ENCODE peak calls at places on chromosomes 7 and 10, in six cellular contexts. One of them, this sample, is unnamed.
A peak's percentile ranks its signal among the peaks of the same experiment; 100 is the strongest.

GRCh38 chr10:89283988-89284475 is 17.8 kb upstream of the IFIT2 start:
- DNase-seq in A549: peak; percentile 64
- DNase-seq in H1: no peak
- DNase-seq in GM12878: no peak
- DNase-seq in HepG2: peak; percentile 16
- DNase-seq in K562: no peak
- DNase-seq in this sample: no peak

GRCh38 chr10:133277277-133277992 is 767 bp upstream of the ADAM8 start:
- DNase-seq in A549: no peak
- DNase-seq in H1: no peak
- DNase-seq in GM12878: no peak
- DNase-seq in HepG2: no peak
- DNase-seq in K562: no peak
- DNase-seq in this sample: no peak

GRCh38 chr10:119973261-119973660 is 80.7 kb downstream of the SEC23IP start:
- DNase-seq in A549: no peak
- DNase-seq in H1: no peak
- DNase-seq in GM12878: peak; percentile 2
- DNase-seq in HepG2: no peak
- DNase-seq in K562: peak; percentile 24
- DNase-seq in this sample: peak; percentile 90

GRCh38 chr10:93015722-93016121 is 44.9 kb upstream of the CYP26C1 start:
- DNase-seq in A549: no peak
- DNase-seq in H1: no peak
- DNase-seq in GM12878: no peak
- DNase-seq in HepG2: peak; percentile 40
- DNase-seq in K562: no peak
- DNase-seq in this sample: no peak

GRCh38 chr10:90407116-90407515 is 450.7 kb downstream of the HTR7 start:
- DNase-seq in A549: no peak
- DNase-seq in H1: no peak
- DNase-seq in GM12878: no peak
- DNase-seq in HepG2: no peak
- DNase-seq in K562: no peak
- DNase-seq in this sample: no peak

GRCh38 chr7:115707684-115708341 is 322.8 kb downstream of the TFEC start:
- DNase-seq in A549: no peak
- DNase-seq in H1: no peak
- DNase-seq in GM12878: no peak
- DNase-seq in HepG2: no peak
- DNase-seq in K562: no peak
- DNase-seq in this sample: no peak

GRCh38 chr10:20726381-20726780 is 170.7 kb downstream of the NEBL start:
- DNase-seq in A549: no peak
- DNase-seq in H1: no peak
- DNase-seq in GM12878: no peak
- DNase-seq in HepG2: no peak
- DNase-seq in K562: no peak
- DNase-seq in this sample: no peak

GRCh38 chr10:58513189-58514101 is 773 bp downstream of the BICC1 start:
- DNase-seq in A549: peak; percentile 69
- DNase-seq in H1: peak; percentile 68
- DNase-seq in GM12878: no peak
- DNase-seq in HepG2: no peak
- DNase-seq in K562: no peak
- DNase-seq in this sample: no peak

GRCh38 chr10:22002531-22003110 is 909 bp downstream of the DNAJC1 start:
- DNase-seq in A549: no peak
- DNase-seq in H1: no peak
- DNase-seq in GM12878: no peak
- DNase-seq in HepG2: peak; percentile 21
- DNase-seq in K562: no peak
- DNase-seq in this sample: no peak

GRCh38 chr7:130152270-130153141 is 52.7 kb downstream of the TMEM209 start:
- DNase-seq in A549: no peak
- DNase-seq in H1: no peak
- DNase-seq in GM12878: no peak
- DNase-seq in HepG2: no peak
- DNase-seq in K562: peak; percentile 20
- DNase-seq in this sample: no peak

GRCh38 chr7:101576993-101577392 is 52.1 kb downstream of the MYL10 start:
- DNase-seq in A549: no peak
- DNase-seq in H1: no peak
- DNase-seq in GM12878: no peak
- DNase-seq in HepG2: no peak
- DNase-seq in K562: no peak
- DNase-seq in this sample: no peak

GRCh38 chr10:87547734-87548311 is 43.1 kb downstream of the MINPP1 start:
- DNase-seq in A549: no peak
- DNase-seq in H1: no peak
- DNase-seq in GM12878: no peak
- DNase-seq in HepG2: no peak
- DNase-seq in K562: peak; percentile 10
- DNase-seq in this sample: no peak

GRCh38 chr10:53314856-53315255 is 542.3 kb upstream of the MBL2 start:
- DNase-seq in A549: no peak
- DNase-seq in H1: no peak
- DNase-seq in GM12878: no peak
- DNase-seq in HepG2: no peak
- DNase-seq in K562: no peak
- DNase-seq in this sample: no peak

GRCh38 chr7:16098585-16099179 is 322.7 kb downstream of the CRPPA start:
- DNase-seq in A549: peak; percentile 16
- DNase-seq in H1: no peak
- DNase-seq in GM12878: no peak
- DNase-seq in HepG2: no peak
- DNase-seq in K562: peak; percentile 34
- DNase-seq in this sample: peak; percentile 32

GRCh38 chr7:101947899-101948298 is 130.5 kb downstream of the CUX1 start:
- DNase-seq in A549: no peak
- DNase-seq in H1: no peak
- DNase-seq in GM12878: no peak
- DNase-seq in HepG2: no peak
- DNase-seq in K562: peak; percentile 75
- DNase-seq in this sample: no peak

GRCh38 chr10:93841930-93842329 is 51.8 kb upstream of the SLC35G1 start:
- DNase-seq in A549: no peak
- DNase-seq in H1: peak; percentile 65
- DNase-seq in GM12878: no peak
- DNase-seq in HepG2: no peak
- DNase-seq in K562: no peak
- DNase-seq in this sample: no peak

GRCh38 chr10:7950981-7951847 is 103.3 kb upstream of the GATA3 start:
- DNase-seq in A549: no peak
- DNase-seq in H1: no peak
- DNase-seq in GM12878: no peak
- DNase-seq in HepG2: peak; percentile 37
- DNase-seq in K562: no peak
- DNase-seq in this sample: no peak

GRCh38 chr10:113689057-113689456 is 9.3 kb downstream of the CASP7 start:
- DNase-seq in A549: no peak
- DNase-seq in H1: no peak
- DNase-seq in GM12878: no peak
- DNase-seq in HepG2: no peak
- DNase-seq in K562: no peak
- DNase-seq in this sample: no peak

GRCh38 chr7:83413831-83414230 is 235.1 kb downstream of the SEMA3E start:
- DNase-seq in A549: no peak
- DNase-seq in H1: no peak
- DNase-seq in GM12878: no peak
- DNase-seq in HepG2: no peak
- DNase-seq in K562: no peak
- DNase-seq in this sample: no peak

GRCh38 chr7:7761974-7762769 is 43.8 kb upstream of the RPA3 start:
- DNase-seq in A549: no peak
- DNase-seq in H1: no peak
- DNase-seq in GM12878: no peak
- DNase-seq in HepG2: no peak
- DNase-seq in K562: no peak
- DNase-seq in this sample: no peak

GRCh38 chr7:55211721-55212120 is 153.4 kb upstream of the LANCL2 start:
- DNase-seq in A549: no peak
- DNase-seq in H1: no peak
- DNase-seq in GM12878: no peak
- DNase-seq in HepG2: no peak
- DNase-seq in K562: no peak
- DNase-seq in this sample: no peak

GRCh38 chr10:78894089-78894840 is 174.5 kb upstream of the ZMIZ1 start:
- DNase-seq in A549: no peak
- DNase-seq in H1: no peak
- DNase-seq in GM12878: no peak
- DNase-seq in HepG2: no peak
- DNase-seq in K562: no peak
- DNase-seq in this sample: no peak

GRCh38 chr7:52005613-52006012 is 689.0 kb upstream of the COBL start:
- DNase-seq in A549: no peak
- DNase-seq in H1: no peak
- DNase-seq in GM12878: no peak
- DNase-seq in HepG2: no peak
- DNase-seq in K562: no peak
- DNase-seq in this sample: no peak

GRCh38 chr7:26439502-26440252 is 148.0 kb downstream of the SNX10 start:
- DNase-seq in A549: no peak
- DNase-seq in H1: no peak
- DNase-seq in GM12878: no peak
- DNase-seq in HepG2: no peak
- DNase-seq in K562: no peak
- DNase-seq in this sample: no peak

GRCh38 chr7:98294798-98295382 is 13.4 kb downstream of the BRI3 start:
- DNase-seq in A549: peak; percentile 85
- DNase-seq in H1: peak; percentile 91
- DNase-seq in GM12878: no peak
- DNase-seq in HepG2: peak; percentile 35
- DNase-seq in K562: peak; percentile 87
- DNase-seq in this sample: peak; percentile 41

DNA sequence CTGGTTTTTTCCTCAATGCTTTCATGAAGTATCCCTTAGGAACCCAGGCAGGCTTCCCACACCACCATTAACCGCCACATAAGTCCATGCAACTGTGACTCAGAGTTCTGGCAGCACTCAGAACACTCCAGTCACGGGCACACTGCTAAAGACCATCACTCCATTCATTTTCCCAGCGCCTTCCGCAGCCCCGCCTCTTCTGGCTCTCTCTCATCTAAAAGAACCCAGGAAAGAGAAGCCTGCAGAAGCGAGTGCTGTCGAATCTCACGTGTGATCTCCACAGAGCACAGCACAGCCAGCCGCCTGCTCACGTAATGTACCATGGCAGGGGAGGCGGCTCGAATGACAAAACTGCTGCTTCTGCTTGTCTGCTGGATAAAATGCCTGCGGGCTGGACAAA is 1.9 kb downstream of the PSMG3 start:
- DNase-seq in A549: no peak
- DNase-seq in H1: no peak
- DNase-seq in GM12878: no peak
- DNase-seq in HepG2: no peak
- DNase-seq in K562: no peak
- DNase-seq in this sample: no peak
- H3K27ac ChIP-seq in A549: peak overlapping the region; percentile 99
- H3K27ac ChIP-seq in H1: no peak overlapping the region
- H3K27ac ChIP-seq in GM12878: no peak overlapping the region
- H3K27ac ChIP-seq in HepG2: no peak overlapping the region
- H3K27ac ChIP-seq in K562: peak overlapping the region; percentile 56
- H3K27ac ChIP-seq in this sample: peak overlapping the region; percentile 98

GRCh38 chr7:71132521-71133231 is 732 bp downstream of the GALNT17 start:
- DNase-seq in A549: no peak
- DNase-seq in H1: peak; percentile 65
- DNase-seq in GM12878: no peak
- DNase-seq in HepG2: no peak
- DNase-seq in K562: no peak
- DNase-seq in this sample: no peak
- TF ChIP-seq CEBPB in A549: no peak
- TF ChIP-seq CEBPB in H1: no peak
- TF ChIP-seq CEBPB in GM12878: no peak
- TF ChIP-seq CEBPB in HepG2: no peak
- TF ChIP-seq CEBPB in K562: no peak
- TF ChIP-seq CEBPB in this sample: no peak

DNA sequence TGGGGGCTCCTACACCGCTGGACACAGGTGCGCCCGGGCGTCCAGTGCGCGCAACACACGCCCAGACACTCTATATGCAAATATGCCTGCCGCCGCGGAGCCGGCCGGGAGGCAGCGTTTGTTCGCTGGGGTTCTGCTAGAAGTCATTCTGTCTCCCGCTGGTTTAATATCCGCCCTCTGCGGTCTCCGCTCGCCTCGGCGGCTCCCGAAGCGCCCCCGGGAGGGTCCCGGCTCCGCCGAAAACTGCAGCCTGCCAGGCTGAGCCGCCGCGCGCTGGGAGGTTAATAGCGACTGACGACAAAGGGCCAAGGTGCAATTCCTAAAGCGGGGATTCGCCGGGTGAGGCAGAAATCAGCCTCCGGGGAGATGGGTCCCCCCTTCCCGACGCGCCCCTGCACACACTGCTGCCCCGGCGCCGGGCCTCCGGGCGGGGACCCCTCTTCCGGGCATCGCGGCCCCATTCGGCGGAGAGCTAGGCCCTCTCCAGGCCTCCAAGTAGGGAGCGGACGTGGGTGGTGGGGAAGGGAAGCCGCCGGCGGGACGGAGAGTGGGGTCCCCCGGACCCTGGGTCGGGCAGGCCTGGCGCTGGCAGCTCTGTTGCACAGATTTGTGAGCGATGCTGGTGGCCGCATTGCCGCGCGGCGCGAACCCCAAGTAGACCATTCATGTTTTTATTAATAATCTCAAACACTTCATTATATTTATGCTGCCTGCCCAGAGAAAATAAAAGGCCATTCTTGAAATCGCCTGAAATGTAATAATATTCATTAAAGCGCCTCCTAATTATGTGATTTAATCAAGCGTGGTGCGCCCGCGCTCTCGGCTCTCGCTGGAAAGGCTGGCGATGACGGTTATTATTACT is 9.1 kb downstream of the EN2 start:
- DNase-seq in A549: no peak
- DNase-seq in H1: peak; percentile 89
- DNase-seq in GM12878: no peak
- DNase-seq in HepG2: peak; percentile 5
- DNase-seq in K562: no peak
- DNase-seq in this sample: no peak
- TF ChIP-seq MAX in A549: no peak
- TF ChIP-seq MAX in H1: peak; percentile 33
- TF ChIP-seq MAX in GM12878: no peak
- TF ChIP-seq MAX in HepG2: no peak
- TF ChIP-seq MAX in K562: no peak
- TF ChIP-seq MAX in this sample: no peak

DNA sequence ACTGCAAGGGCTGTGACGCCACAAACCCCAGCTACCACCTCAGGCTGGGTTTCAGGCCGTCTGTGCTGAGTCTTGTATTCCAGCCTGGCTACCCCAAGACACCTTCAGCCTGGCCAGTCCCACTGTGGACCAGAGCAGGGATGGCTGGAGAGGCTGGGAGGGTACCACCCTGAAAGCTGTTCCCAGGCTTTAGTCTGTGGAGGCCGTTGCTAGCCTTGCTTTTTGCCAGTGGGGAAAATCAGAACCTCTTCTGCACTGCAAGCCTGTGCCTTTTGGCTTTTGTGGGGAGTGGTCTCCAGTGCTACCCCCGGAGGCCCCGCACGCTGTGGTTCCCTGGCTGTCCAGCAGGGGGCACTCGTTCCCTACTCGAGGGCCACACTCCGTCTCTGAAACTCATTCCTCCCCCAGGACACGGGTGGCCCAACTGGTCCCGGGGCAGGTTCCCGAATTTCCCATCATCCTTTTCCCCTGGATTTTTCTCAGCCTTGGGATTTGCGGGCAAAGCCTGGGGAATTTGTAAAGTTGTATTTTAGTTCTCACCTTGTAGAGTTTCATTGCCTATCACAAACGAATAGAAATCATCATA is 128.4 kb upstream of the BTBD16 start:
- DNase-seq in A549: peak; percentile 49
- DNase-seq in H1: peak; percentile 99
- DNase-seq in GM12878: no peak
- DNase-seq in HepG2: no peak
- DNase-seq in K562: peak; percentile 53
- DNase-seq in this sample: no peak
- H3K27ac ChIP-seq in A549: peak overlapping the region; percentile 92
- H3K27ac ChIP-seq in H1: no peak overlapping the region
- H3K27ac ChIP-seq in GM12878: no peak overlapping the region
- H3K27ac ChIP-seq in HepG2: no peak overlapping the region
- H3K27ac ChIP-seq in K562: no peak overlapping the region
- H3K27ac ChIP-seq in this sample: no peak overlapping the region